ENCODE peak calls at places on chromosome 14, in four cellular contexts. F is A549, D is MM.1S, Y is left ventricle myocardium inferior. V is an unnamed sample.

GRCh38 chr14:104603623-104604401 is 760 bp downstream of the TMEM179 start:
- DNase-seq in F (no peak), Y (no peak), D (no peak), V (no peak)

GRCh38 chr14:86654558-86655184 is 1124.7 kb downstream of the FLRT2 start:
- DNase-seq in F (peak), D (peak), Y (peak), V (peak)

GRCh38 chr14:68459480-68460136 is 333.3 kb downstream of the ZFP36L1 start:
- DNase-seq in Y (no peak), F (no peak), D (no peak), V (no peak)

GRCh38 chr14:23568600-23569310 is 1.2 kb upstream of the AP1G2 start:
- DNase-seq in D (no peak), F (no peak), Y (no peak), V (no peak)

GRCh38 chr14:95125156-95125555 is 32.2 kb downstream of the DICER1 start:
- DNase-seq in D (no peak), F (no peak), Y (no peak), V (no peak)

GRCh38 chr14:100842799-100843198 is 16.9 kb downstream of the MEG3 start:
- DNase-seq in D (no peak), F (no peak), Y (no peak), V (no peak)

GRCh38 chr14:61322011-61322798 is 826 bp downstream of the PRKCH start:
- DNase-seq in D (no peak), Y (peak), F (peak), V (no peak)

GRCh38 chr14:30876692-30877091 is 2.3 kb downstream of the COCH start:
- DNase-seq in F (no peak), D (no peak), Y (no peak), V (no peak)

GRCh38 chr14:38662781-38663180 is 406.9 kb upstream of the CLEC14A start:
- DNase-seq in Y (no peak), F (no peak), D (no peak), V (no peak)

GRCh38 chr14:68047910-68048309 is 228.3 kb downstream of the RAD51B start:
- DNase-seq in D (no peak), F (no peak), Y (no peak), V (no peak)

GRCh38 chr14:101017209-101017608 is 113.7 kb upstream of the RTL1 start:
- DNase-seq in F (no peak), Y (no peak), D (no peak), V (no peak)

GRCh38 chr14:61811882-61812346 is 49.7 kb downstream of the SNAPC1 start:
- DNase-seq in Y (no peak), D (no peak), F (no peak), V (no peak)

GRCh38 chr14:88683119-88683518 is 109.6 kb downstream of the EML5 start:
- DNase-seq in Y (no peak), F (no peak), D (no peak), V (no peak)

GRCh38 chr14:21672116-21672515 is 1.5 kb downstream of the OR4E1 start:
- DNase-seq in Y (no peak), F (no peak), D (no peak), V (no peak)

GRCh38 chr14:99627510-99628381 is 17.2 kb upstream of the HHIPL1 start:
- DNase-seq in F (no peak), D (no peak), Y (no peak), V (no peak)

GRCh38 chr14:72420749-72421452 is 473.0 kb downstream of the DPF3 start:
- DNase-seq in D (peak), F (peak), Y (peak), V (peak)

GRCh38 chr14:104590240-104590965 is 10.8 kb downstream of the C14orf180 start:
- DNase-seq in F (no peak), D (no peak), Y (no peak), V (no peak)

GRCh38 chr14:33589334-33589733 is 361.5 kb downstream of the EGLN3 start:
- DNase-seq in Y (no peak), D (no peak), F (no peak), V (no peak)

GRCh38 chr14:52117433-52117832 is 48.6 kb upstream of the NID2 start:
- DNase-seq in Y (peak), D (no peak), F (no peak), V (no peak)

GRCh38 chr14:57078054-57078453 is 190.7 kb downstream of the EXOC5 start:
- DNase-seq in D (no peak), F (no peak), Y (no peak), V (no peak)

GRCh38 chr14:61177279-61178225 is 103.6 kb downstream of the TMEM30B start:
- DNase-seq in Y (no peak), D (no peak), F (no peak), V (no peak)

GRCh38 chr14:100611811-100612480 is 24.7 kb upstream of the BEGAIN start:
- DNase-seq in Y (no peak), D (no peak), F (no peak), V (no peak)

GRCh38 chr14:73238262-73238852 is 1.1 kb downstream of the PAPLN start:
- DNase-seq in F (peak), Y (no peak), D (no peak), V (no peak)

GRCh38 chr14:48937796-48938195 is 648.4 kb downstream of the RPS29 start:
- DNase-seq in F (no peak), D (no peak), Y (no peak), V (no peak)

GRCh38 chr14:90733139-90733808 is 83.0 kb downstream of the TTC7B start:
- DNase-seq in Y (peak), F (no peak), D (no peak), V (no peak)

GRCh38 chr14:65287264-65288131 is 125.0 kb upstream of the FUT8 start:
- DNase-seq in Y (no peak), D (no peak), F (no peak), V (no peak)

GRCh38 chr14:35687335-35687939 is 121.7 kb downstream of the RALGAPA1 start:
- DNase-seq in F (peak), D (peak), Y (no peak), V (peak)

GRCh38 chr14:78612666-78613065 is 442.5 kb downstream of the NRXN3 start:
- DNase-seq in F (no peak), D (no peak), Y (no peak), V (no peak)

DNA sequence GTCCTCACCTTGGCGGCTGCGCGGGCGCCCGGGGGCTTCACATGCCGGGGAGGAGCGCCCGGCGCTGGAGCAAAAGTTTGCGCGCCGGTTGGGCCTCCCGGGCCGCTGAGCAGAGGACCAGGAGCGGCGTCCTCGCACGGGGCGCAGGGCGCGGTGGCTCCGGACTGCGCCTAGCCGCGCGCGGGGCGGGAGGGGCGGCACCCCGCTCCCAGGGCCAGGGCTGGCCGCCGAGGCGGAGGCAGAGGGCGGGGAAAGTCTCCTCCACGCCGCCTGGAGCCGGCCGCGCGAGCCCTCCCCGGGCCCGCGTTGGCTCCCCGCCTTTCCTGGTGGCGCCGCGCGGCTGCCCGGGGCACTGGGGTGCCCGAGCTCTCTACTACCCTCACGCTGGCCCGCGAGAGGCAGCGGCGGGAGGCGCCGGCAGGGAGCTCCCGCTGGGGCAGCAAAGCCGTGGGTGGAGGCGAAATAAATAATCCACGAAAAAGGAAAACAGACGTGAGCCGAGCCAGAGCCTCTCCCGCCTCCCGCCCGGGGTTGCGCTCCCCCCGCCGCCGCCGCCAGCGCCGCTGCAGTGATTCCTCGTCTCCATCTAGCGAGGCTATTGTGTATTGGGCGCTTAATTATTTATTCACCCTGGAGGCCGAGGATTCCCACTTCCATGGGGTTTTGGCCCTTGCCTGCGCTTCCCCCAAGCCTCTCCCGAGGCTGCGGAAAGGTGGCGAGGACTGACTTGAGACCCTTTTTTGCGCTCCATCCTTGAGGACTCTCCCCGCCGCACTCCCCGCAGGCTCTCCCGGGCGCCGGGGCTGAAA is 476 bp upstream of the PRIMA1 start:
- DNase-seq in F (peak), Y (peak), D (no peak), V (peak)
- TF ChIP-seq CTCF in F (peak), Y (peak), D (no peak), V (peak)

GRCh38 chr14:75289840-75290388 is 11.3 kb downstream of the FOS start:
- DNase-seq in F (no peak), Y (no peak), D (no peak), V (no peak)

GRCh38 chr14:75283884-75284563 is 5.4 kb downstream of the FOS start:
- DNase-seq in Y (no peak), D (no peak), F (no peak), V (no peak)

GRCh38 chr14:75283162-75283883 is 4.7 kb downstream of the FOS start:
- DNase-seq in F (no peak), D (no peak), Y (no peak), V (no peak)

GRCh38 chr14:75285331-75285730 is 6.7 kb downstream of the FOS start:
- DNase-seq in F (no peak), D (no peak), Y (no peak), V (no peak)

GRCh38 chr14:75286313-75286712 is 7.7 kb downstream of the FOS start:
- DNase-seq in Y (peak), F (no peak), D (no peak), V (peak)
- TF ChIP-seq CTCF in Y (no peak), F (no peak), D (no peak), V (no peak)

GRCh38 chr14:50260511-50260910 is 29.1 kb upstream of the SOS2 start:
- DNase-seq in D (peak), F (no peak), Y (no peak), V (no peak)
- TF ChIP-seq CTCF in D (peak), F (peak), Y (peak), V (peak)

DNA sequence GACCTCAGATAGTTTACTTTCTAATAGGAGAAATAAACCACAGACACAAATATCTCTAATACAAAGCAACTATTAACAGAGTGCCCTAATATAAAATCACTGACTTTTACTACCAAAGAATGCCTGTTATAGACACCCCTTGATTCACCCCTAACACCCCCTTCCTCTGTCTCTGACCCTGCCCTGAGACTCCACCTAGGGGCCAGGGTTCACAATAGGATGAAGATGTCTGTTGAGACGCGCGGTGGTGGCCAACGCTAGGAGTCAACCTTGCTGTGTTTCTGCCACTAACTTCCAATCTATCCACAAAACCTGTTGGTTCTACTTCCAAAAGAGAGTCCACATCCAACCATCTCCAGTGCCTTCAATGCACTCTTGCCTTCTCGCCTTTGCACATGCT is 10.9 kb upstream of the TC2N start:
- DNase-seq in F (no peak), D (no peak), Y (no peak), V (no peak)
- TF ChIP-seq CTCF in F (no peak), D (no peak), Y (no peak), V (no peak)

DNA sequence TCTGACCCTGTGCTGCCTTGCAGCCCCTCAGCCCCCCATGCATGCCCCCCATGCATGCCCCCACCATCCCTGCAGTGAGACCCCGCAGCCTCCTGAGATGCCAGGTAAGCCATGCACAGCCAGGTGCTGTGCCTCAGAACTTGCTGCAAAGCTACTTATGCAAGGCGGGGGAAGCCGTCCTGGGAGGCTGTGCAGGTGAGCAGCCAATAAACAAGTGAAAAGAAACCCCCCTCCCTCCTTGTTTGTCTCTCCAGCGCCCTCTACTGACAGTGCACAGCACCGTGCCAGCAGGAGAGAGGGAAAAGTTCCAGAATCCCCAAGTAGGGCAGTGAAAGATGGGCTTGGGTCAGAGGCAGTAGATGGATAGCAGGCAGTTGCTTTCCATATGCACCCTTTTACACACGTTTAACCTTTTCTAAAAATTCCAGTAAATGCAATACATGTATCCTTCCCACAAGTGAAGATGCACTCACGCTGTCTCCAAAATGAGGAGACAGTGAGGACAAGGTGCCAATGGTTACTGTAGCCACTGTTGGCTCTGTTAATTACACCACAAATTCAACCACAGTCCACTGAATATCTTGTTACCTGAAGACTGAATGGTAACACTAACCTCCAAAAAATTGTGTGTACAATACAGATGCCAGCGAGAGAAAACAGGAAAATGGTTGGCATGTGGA is 18.0 kb downstream of the TNFAIP2 start:
- DNase-seq in F (peak), D (peak), Y (no peak), V (no peak)
- TF ChIP-seq CTCF in F (peak), D (peak), Y (peak), V (peak)

GRCh38 chr14:55532645-55533309 is 47.2 kb upstream of the KTN1 start:
- DNase-seq in Y (no peak), F (no peak), D (no peak), V (no peak)
- TF ChIP-seq CTCF in Y (peak), F (no peak), D (no peak), V (peak)